ENCODE peak calls at places on chromosome 18, in four cellular contexts. K is psoas muscle, L is prostate gland, P is ovary. B is an unnamed sample.

GRCh38 chr18:9545029-9545428 is 69.3 kb downstream of the PPP4R1 start:
- DNase-seq in K (no peak), L (no peak), P (no peak), B (no peak)

GRCh38 chr18:56112013-56112749 is 524.2 kb upstream of the TCF4 start:
- DNase-seq in K (no peak), L (no peak), P (no peak), B (no peak)

GRCh38 chr18:21598726-21599584 is 1.5 kb downstream of the ESCO1 start:
- DNase-seq in K (no peak), L (no peak), P (peak; percentile 33), B (no peak)

GRCh38 chr18:57833441-57834101 is 30.5 kb upstream of the ATP8B1 start:
- DNase-seq in K (no peak), L (no peak), P (no peak), B (peak; percentile 33)

GRCh38 chr18:37612519-37612918 is 46.9 kb upstream of the CELF4 start:
- DNase-seq in K (no peak), L (no peak), P (no peak), B (no peak)

GRCh38 chr18:72820571-72820970 is 47.2 kb downstream of the NETO1 start:
- DNase-seq in K (no peak), L (no peak), P (no peak), B (no peak)

GRCh38 chr18:9333441-9334350 is 877 bp upstream of the TWSG1 start:
- DNase-seq in K (no peak), L (peak; percentile 17), P (peak; percentile 18), B (peak; percentile 47)

GRCh38 chr18:37006742-37007141 is 177.8 kb downstream of the KIAA1328 start:
- DNase-seq in K (no peak), L (no peak), P (no peak), B (no peak)

GRCh38 chr18:74139888-74140287 is 7.7 kb downstream of the FBXO15 start:
- DNase-seq in K (no peak), L (no peak), P (no peak), B (no peak)

GRCh38 chr18:36828630-36829361 is at the start of the genes KIAA1328 and TPGS2:
- DNase-seq in K (peak; percentile 86), L (peak; percentile 80), P (peak; percentile 83), B (peak; percentile 90)

GRCh38 chr18:63676526-63676925 is 14.8 kb upstream of the SERPINB3 start:
- DNase-seq in K (no peak), L (no peak), P (no peak), B (no peak)

GRCh38 chr18:9362869-9363268 is 28.3 kb downstream of the TWSG1 start:
- DNase-seq in K (no peak), L (no peak), P (no peak), B (no peak)

GRCh38 chr18:35573531-35573930 is 8.0 kb upstream of the GALNT1 start:
- DNase-seq in K (no peak), L (no peak), P (no peak), B (no peak)

GRCh38 chr18:55588001-55588875 is at the start of gene TCF4:
- DNase-seq in K (peak; percentile 66), L (peak; percentile 27), P (peak; percentile 62), B (peak; percentile 72)

GRCh38 chr18:50429207-50429948 is 54.5 kb downstream of the SKA1 start:
- DNase-seq in K (no peak), L (peak; percentile 13), P (no peak), B (no peak)

GRCh38 chr18:57930476-57930875 is 113.5 kb upstream of the NEDD4L start:
- DNase-seq in K (no peak), L (no peak), P (no peak), B (no peak)

GRCh38 chr18:48201337-48201705 is 207.9 kb downstream of the ZBTB7C start:
- DNase-seq in K (no peak), L (no peak), P (no peak), B (no peak)

GRCh38 chr18:58209326-58209725 is 165.3 kb downstream of the NEDD4L start:
- DNase-seq in K (no peak), L (no peak), P (no peak), B (no peak)

GRCh38 chr18:6624729-6625308 is 104.7 kb upstream of the ARHGAP28 start:
- DNase-seq in K (no peak), L (no peak), P (no peak), B (no peak)

GRCh38 chr18:35415511-35416427 is 38.6 kb upstream of the ZNF396 start:
- DNase-seq in K (no peak), L (no peak), P (no peak), B (no peak)

DNA sequence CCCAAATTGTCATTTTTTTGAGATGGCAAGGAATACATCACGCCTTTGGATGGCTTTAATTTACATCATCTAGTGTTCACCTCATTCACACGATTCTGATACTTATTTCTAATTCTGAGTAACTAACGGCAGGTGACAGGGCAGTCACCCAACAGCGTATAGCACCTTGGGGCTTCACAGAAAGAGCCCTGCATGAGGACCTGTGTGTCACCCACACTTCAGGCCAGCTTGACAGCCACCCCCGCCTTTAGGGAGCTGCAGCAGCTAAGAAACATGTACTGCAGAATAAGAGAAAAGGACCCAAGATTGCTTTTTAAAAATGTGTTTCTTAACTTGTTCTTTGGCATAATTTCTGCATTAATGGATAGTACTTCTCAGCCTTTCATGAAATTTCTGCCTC is 245.0 kb downstream of the LDLRAD4 start:
- DNase-seq in K (no peak), L (no peak), P (no peak), B (no peak)
- H3K4me1 ChIP-seq in K (peaks cover 11% of the 10 kb centered on the region), L (no peaks in the 10 kb centered on the region), P (no peaks in the 10 kb centered on the region), B (no peaks in the 10 kb centered on the region)

GRCh38 chr18:24396082-24396623 is 1.5 kb downstream of the OSBPL1A start:
- DNase-seq in K (no peak), L (no peak), P (no peak), B (no peak)
- H3K4me3 ChIP-seq in K (no peak overlapping the region), L (no peak overlapping the region), P (no peak overlapping the region), B (no peak overlapping the region)

GRCh38 chr18:31065036-31065773 is 22.7 kb upstream of the DSC3 start:
- DNase-seq in K (no peak), L (no peak), P (no peak), B (no peak)

GRCh38 chr18:31066267-31066666 is 23.7 kb upstream of the DSC3 start:
- DNase-seq in K (no peak), L (no peak), P (no peak), B (no peak)

GRCh38 chr18:31061945-31062344 is 19.4 kb upstream of the DSC3 start:
- DNase-seq in K (no peak), L (no peak), P (no peak), B (no peak)

GRCh38 chr18:31058897-31059296 is 16.4 kb upstream of the DSC3 start:
- DNase-seq in K (no peak), L (no peak), P (no peak), B (no peak)

GRCh38 chr18:31064130-31064529 is 21.6 kb upstream of the DSC3 start:
- DNase-seq in K (no peak), L (no peak), P (no peak), B (no peak)
- H3K27ac ChIP-seq in K (no peak overlapping the region), L (no peak overlapping the region), P (no peak overlapping the region), B (no peak overlapping the region)

DNA sequence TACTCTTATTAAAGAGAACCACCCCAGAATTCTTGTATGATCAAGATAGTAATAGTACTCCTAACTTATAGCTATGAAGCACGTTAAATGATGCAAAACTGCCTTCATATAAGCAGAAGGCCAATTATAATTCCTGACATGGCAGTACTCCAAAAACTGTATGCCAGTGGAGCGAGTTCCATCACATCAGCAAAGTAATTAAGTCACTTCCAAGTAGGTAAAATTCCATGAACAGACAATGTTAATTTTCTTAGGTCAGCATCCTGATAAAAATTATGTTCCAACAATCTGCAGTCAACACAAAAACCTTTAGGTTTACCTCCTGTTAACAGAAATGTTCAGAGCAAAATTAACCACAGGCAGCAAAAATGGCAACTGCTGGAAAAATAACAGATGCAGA is 136.7 kb downstream of the CDH2 start:
- DNase-seq in K (no peak), L (no peak), P (no peak), B (no peak)
- H3K4me1 ChIP-seq in K (no peaks in the 10 kb centered on the region), L (no peaks in the 10 kb centered on the region), P (no peaks in the 10 kb centered on the region), B (no peaks in the 10 kb centered on the region)

B was measured in pancreas.